ENCODE peak calls at places on chromosome 21, in nine cellular contexts. One of them, this sample, is unnamed.

GRCh38 chr21:34372321-34372720 is 3.0 kb upstream of the SMIM11 start:
- DNase-seq in activated CD8-positive, alpha-beta T cell treated with anti-CD3 and anti-CD28 coated beads for 36 hours: no peak
- DNase-seq in activated T-cell treated with anti-CD3 and anti-CD28 coated beads for 1 hour: no peak
- DNase-seq in stimulated activated CD8-positive, alpha-beta memory T cell treated with anti-CD3 and anti-CD28 coated beads, Interleukin-15, amount 100 ng/mL, for 1 hour: no peak
- DNase-seq in SW480: no peak
- DNase-seq in GM23248: no peak
- DNase-seq in transverse colon: no peak
- DNase-seq in HT1080: no peak
- DNase-seq in dermis blood vessel endothelial cell: no peak
- DNase-seq in this sample: no peak

GRCh38 chr21:46214478-46215340 is 13.9 kb downstream of the LSS start:
- DNase-seq in activated CD8-positive, alpha-beta T cell treated with anti-CD3 and anti-CD28 coated beads for 36 hours: no peak
- DNase-seq in activated T-cell treated with anti-CD3 and anti-CD28 coated beads for 1 hour: no peak
- DNase-seq in stimulated activated CD8-positive, alpha-beta memory T cell treated with anti-CD3 and anti-CD28 coated beads, Interleukin-15, amount 100 ng/mL, for 1 hour: no peak
- DNase-seq in SW480: no peak
- DNase-seq in GM23248: no peak
- DNase-seq in transverse colon: no peak
- DNase-seq in HT1080: no peak
- DNase-seq in dermis blood vessel endothelial cell: no peak
- DNase-seq in this sample: no peak

GRCh38 chr21:26887241-26887640 is 42.0 kb upstream of the ADAMTS1 start:
- DNase-seq in activated CD8-positive, alpha-beta T cell treated with anti-CD3 and anti-CD28 coated beads for 36 hours: no peak
- DNase-seq in activated T-cell treated with anti-CD3 and anti-CD28 coated beads for 1 hour: no peak
- DNase-seq in stimulated activated CD8-positive, alpha-beta memory T cell treated with anti-CD3 and anti-CD28 coated beads, Interleukin-15, amount 100 ng/mL, for 1 hour: no peak
- DNase-seq in SW480: no peak
- DNase-seq in GM23248: peak; percentile 38
- DNase-seq in transverse colon: no peak
- DNase-seq in HT1080: no peak
- DNase-seq in dermis blood vessel endothelial cell: no peak
- DNase-seq in this sample: no peak

GRCh38 chr21:33014331-33014730 is 11.4 kb upstream of the OLIG2 start:
- DNase-seq in activated CD8-positive, alpha-beta T cell treated with anti-CD3 and anti-CD28 coated beads for 36 hours: no peak
- DNase-seq in activated T-cell treated with anti-CD3 and anti-CD28 coated beads for 1 hour: no peak
- DNase-seq in stimulated activated CD8-positive, alpha-beta memory T cell treated with anti-CD3 and anti-CD28 coated beads, Interleukin-15, amount 100 ng/mL, for 1 hour: no peak
- DNase-seq in SW480: no peak
- DNase-seq in GM23248: no peak
- DNase-seq in transverse colon: no peak
- DNase-seq in HT1080: no peak
- DNase-seq in dermis blood vessel endothelial cell: no peak
- DNase-seq in this sample: no peak

GRCh38 chr21:25682382-25682781 is 43.3 kb downstream of the JAM2 start:
- DNase-seq in activated CD8-positive, alpha-beta T cell treated with anti-CD3 and anti-CD28 coated beads for 36 hours: no peak
- DNase-seq in activated T-cell treated with anti-CD3 and anti-CD28 coated beads for 1 hour: no peak
- DNase-seq in stimulated activated CD8-positive, alpha-beta memory T cell treated with anti-CD3 and anti-CD28 coated beads, Interleukin-15, amount 100 ng/mL, for 1 hour: no peak
- DNase-seq in SW480: no peak
- DNase-seq in GM23248: no peak
- DNase-seq in transverse colon: no peak
- DNase-seq in HT1080: no peak
- DNase-seq in dermis blood vessel endothelial cell: no peak
- DNase-seq in this sample: no peak

GRCh38 chr21:36079010-36079649 is 9.3 kb downstream of the CBR1 start:
- DNase-seq in activated CD8-positive, alpha-beta T cell treated with anti-CD3 and anti-CD28 coated beads for 36 hours: peak; percentile 60
- DNase-seq in activated T-cell treated with anti-CD3 and anti-CD28 coated beads for 1 hour: no peak
- DNase-seq in stimulated activated CD8-positive, alpha-beta memory T cell treated with anti-CD3 and anti-CD28 coated beads, Interleukin-15, amount 100 ng/mL, for 1 hour: no peak
- DNase-seq in SW480: no peak
- DNase-seq in GM23248: peak; percentile 40
- DNase-seq in transverse colon: peak; percentile 61
- DNase-seq in HT1080: peak; percentile 21
- DNase-seq in dermis blood vessel endothelial cell: no peak
- DNase-seq in this sample: no peak

GRCh38 chr21:44432841-44433790 is 22.2 kb upstream of the LRRC3 start:
- DNase-seq in activated CD8-positive, alpha-beta T cell treated with anti-CD3 and anti-CD28 coated beads for 36 hours: no peak
- DNase-seq in activated T-cell treated with anti-CD3 and anti-CD28 coated beads for 1 hour: no peak
- DNase-seq in stimulated activated CD8-positive, alpha-beta memory T cell treated with anti-CD3 and anti-CD28 coated beads, Interleukin-15, amount 100 ng/mL, for 1 hour: no peak
- DNase-seq in SW480: no peak
- DNase-seq in GM23248: no peak
- DNase-seq in transverse colon: no peak
- DNase-seq in HT1080: no peak
- DNase-seq in dermis blood vessel endothelial cell: no peak
- DNase-seq in this sample: no peak

GRCh38 chr21:39159342-39160063 is 23.7 kb downstream of the PSMG1 start:
- DNase-seq in activated CD8-positive, alpha-beta T cell treated with anti-CD3 and anti-CD28 coated beads for 36 hours: no peak
- DNase-seq in activated T-cell treated with anti-CD3 and anti-CD28 coated beads for 1 hour: no peak
- DNase-seq in stimulated activated CD8-positive, alpha-beta memory T cell treated with anti-CD3 and anti-CD28 coated beads, Interleukin-15, amount 100 ng/mL, for 1 hour: no peak
- DNase-seq in SW480: no peak
- DNase-seq in GM23248: no peak
- DNase-seq in transverse colon: no peak
- DNase-seq in HT1080: no peak
- DNase-seq in dermis blood vessel endothelial cell: no peak
- DNase-seq in this sample: no peak